ENCODE peak calls at places on chromosomes 11 and 22, in eight cellular contexts. One of them, this sample, is unnamed.

GRCh38 chr11:106399624-106400023 is 322.2 kb downstream of the AASDHPPT start:
- DNase-seq in CD8-positive, alpha-beta T cell: no peak
- DNase-seq in heart left ventricle: no peak
- DNase-seq in breast epithelium: no peak
- DNase-seq in H9: no peak
- DNase-seq in left ventricle myocardium inferior: no peak
- DNase-seq in brain microvascular endothelial cell: no peak
- DNase-seq in effector memory CD4-positive, alpha-beta T cell: no peak
- DNase-seq in this sample: no peak

GRCh38 chr11:1041936-1042608 is 5.6 kb upstream of the MUC6 start:
- DNase-seq in left ventricle myocardium inferior: peak; percentile 14
- DNase-seq in CD8-positive, alpha-beta T cell: no peak
- DNase-seq in breast epithelium: no peak
- DNase-seq in heart left ventricle: peak; percentile 51
- DNase-seq in brain microvascular endothelial cell: no peak
- DNase-seq in effector memory CD4-positive, alpha-beta T cell: no peak
- DNase-seq in H9: no peak
- DNase-seq in this sample: no peak

GRCh38 chr11:40328890-40329617 is 1130.4 kb downstream of the LRRC4C start:
- DNase-seq in left ventricle myocardium inferior: peak; percentile 15
- DNase-seq in breast epithelium: peak; percentile 59
- DNase-seq in H9: no peak
- DNase-seq in brain microvascular endothelial cell: peak; percentile 100
- DNase-seq in CD8-positive, alpha-beta T cell: no peak
- DNase-seq in heart left ventricle: no peak
- DNase-seq in effector memory CD4-positive, alpha-beta T cell: no peak
- DNase-seq in this sample: no peak

GRCh38 chr22:23856721-23857605 is 712 bp upstream of the SLC2A11 start:
- DNase-seq in left ventricle myocardium inferior: no peak
- DNase-seq in breast epithelium: peak; percentile 69
- DNase-seq in heart left ventricle: no peak
- DNase-seq in effector memory CD4-positive, alpha-beta T cell: peak; percentile 16
- DNase-seq in H9: peak; percentile 71
- DNase-seq in CD8-positive, alpha-beta T cell: no peak
- DNase-seq in brain microvascular endothelial cell: no peak
- DNase-seq in this sample: no peak

GRCh38 chr11:74443071-74443864 is 24.1 kb downstream of the KCNE3 start:
- DNase-seq in brain microvascular endothelial cell: peak; percentile 14
- DNase-seq in CD8-positive, alpha-beta T cell: no peak
- DNase-seq in effector memory CD4-positive, alpha-beta T cell: no peak
- DNase-seq in H9: no peak
- DNase-seq in breast epithelium: peak; percentile 59
- DNase-seq in heart left ventricle: no peak
- DNase-seq in left ventricle myocardium inferior: no peak
- DNase-seq in this sample: no peak

GRCh38 chr11:62033191-62034044 is 66.0 kb upstream of the FTH1 start:
- DNase-seq in H9: no peak
- DNase-seq in breast epithelium: no peak
- DNase-seq in left ventricle myocardium inferior: no peak
- DNase-seq in effector memory CD4-positive, alpha-beta T cell: no peak
- DNase-seq in CD8-positive, alpha-beta T cell: peak; percentile 29
- DNase-seq in heart left ventricle: no peak
- DNase-seq in brain microvascular endothelial cell: no peak
- DNase-seq in this sample: no peak

GRCh38 chr11:126282742-126283591 is at the start of gene TIRAP:
- DNase-seq in H9: peak; percentile 60
- DNase-seq in heart left ventricle: peak; percentile 88
- DNase-seq in breast epithelium: peak; percentile 73
- DNase-seq in CD8-positive, alpha-beta T cell: peak; percentile 63
- DNase-seq in brain microvascular endothelial cell: peak; percentile 19
- DNase-seq in effector memory CD4-positive, alpha-beta T cell: peak; percentile 50
- DNase-seq in left ventricle myocardium inferior: peak; percentile 79
- DNase-seq in this sample: peak; percentile 67

GRCh38 chr11:11622772-11623531 is 1.1 kb upstream of the GALNT18 start:
- DNase-seq in CD8-positive, alpha-beta T cell: no peak
- DNase-seq in breast epithelium: no peak
- DNase-seq in H9: no peak
- DNase-seq in left ventricle myocardium inferior: no peak
- DNase-seq in brain microvascular endothelial cell: no peak
- DNase-seq in effector memory CD4-positive, alpha-beta T cell: no peak
- DNase-seq in heart left ventricle: no peak
- DNase-seq in this sample: no peak

GRCh38 chr11:119376197-119376847 is 5.2 kb downstream of the USP2 start:
- DNase-seq in heart left ventricle: no peak
- DNase-seq in brain microvascular endothelial cell: no peak
- DNase-seq in breast epithelium: peak; percentile 78
- DNase-seq in H9: no peak
- DNase-seq in effector memory CD4-positive, alpha-beta T cell: no peak
- DNase-seq in CD8-positive, alpha-beta T cell: no peak
- DNase-seq in left ventricle myocardium inferior: peak; percentile 62
- DNase-seq in this sample: peak; percentile 93

GRCh38 chr11:134474942-134475341 is 62.9 kb upstream of the B3GAT1 start:
- DNase-seq in breast epithelium: no peak
- DNase-seq in left ventricle myocardium inferior: no peak
- DNase-seq in effector memory CD4-positive, alpha-beta T cell: no peak
- DNase-seq in H9: peak; percentile 15
- DNase-seq in CD8-positive, alpha-beta T cell: no peak
- DNase-seq in heart left ventricle: no peak
- DNase-seq in brain microvascular endothelial cell: no peak
- DNase-seq in this sample: no peak

GRCh38 chr11:17563248-17563647 is 16.2 kb downstream of the OTOG start:
- DNase-seq in brain microvascular endothelial cell: no peak
- DNase-seq in heart left ventricle: no peak
- DNase-seq in CD8-positive, alpha-beta T cell: no peak
- DNase-seq in H9: peak; percentile 56
- DNase-seq in breast epithelium: peak; percentile 48
- DNase-seq in effector memory CD4-positive, alpha-beta T cell: no peak
- DNase-seq in left ventricle myocardium inferior: no peak
- DNase-seq in this sample: no peak

GRCh38 chr22:28029201-28029948 is 110.3 kb upstream of the PITPNB start:
- DNase-seq in breast epithelium: peak; percentile 79
- DNase-seq in heart left ventricle: peak; percentile 64
- DNase-seq in effector memory CD4-positive, alpha-beta T cell: no peak
- DNase-seq in H9: no peak
- DNase-seq in CD8-positive, alpha-beta T cell: no peak
- DNase-seq in left ventricle myocardium inferior: peak; percentile 45
- DNase-seq in brain microvascular endothelial cell: peak; percentile 27
- DNase-seq in this sample: no peak

GRCh38 chr11:108854366-108854765 is 189.5 kb downstream of the DDX10 start:
- DNase-seq in breast epithelium: no peak
- DNase-seq in CD8-positive, alpha-beta T cell: no peak
- DNase-seq in H9: no peak
- DNase-seq in heart left ventricle: no peak
- DNase-seq in effector memory CD4-positive, alpha-beta T cell: no peak
- DNase-seq in left ventricle myocardium inferior: no peak
- DNase-seq in brain microvascular endothelial cell: no peak
- DNase-seq in this sample: no peak

GRCh38 chr22:22037229-22037628 is 54.6 kb upstream of the TOP3B start:
- DNase-seq in H9: no peak
- DNase-seq in heart left ventricle: no peak
- DNase-seq in breast epithelium: no peak
- DNase-seq in CD8-positive, alpha-beta T cell: no peak
- DNase-seq in left ventricle myocardium inferior: no peak
- DNase-seq in effector memory CD4-positive, alpha-beta T cell: no peak
- DNase-seq in brain microvascular endothelial cell: no peak
- DNase-seq in this sample: no peak

GRCh38 chr11:106925245-106925644 is 93.0 kb downstream of the GUCY1A2 start:
- DNase-seq in brain microvascular endothelial cell: no peak
- DNase-seq in H9: no peak
- DNase-seq in left ventricle myocardium inferior: no peak
- DNase-seq in effector memory CD4-positive, alpha-beta T cell: no peak
- DNase-seq in breast epithelium: no peak
- DNase-seq in CD8-positive, alpha-beta T cell: no peak
- DNase-seq in heart left ventricle: no peak
- DNase-seq in this sample: no peak

GRCh38 chr11:26947379-26947844 is 46.5 kb upstream of the FIBIN start:
- DNase-seq in brain microvascular endothelial cell: peak; percentile 99
- DNase-seq in heart left ventricle: no peak
- DNase-seq in left ventricle myocardium inferior: no peak
- DNase-seq in CD8-positive, alpha-beta T cell: no peak
- DNase-seq in effector memory CD4-positive, alpha-beta T cell: no peak
- DNase-seq in H9: no peak
- DNase-seq in breast epithelium: no peak
- DNase-seq in this sample: no peak

GRCh38 chr11:62593434-62594044 is 2.2 kb upstream of the TUT1 start:
- DNase-seq in left ventricle myocardium inferior: peak; percentile 79
- DNase-seq in brain microvascular endothelial cell: peak; percentile 70
- DNase-seq in effector memory CD4-positive, alpha-beta T cell: peak; percentile 68
- DNase-seq in heart left ventricle: peak; percentile 87
- DNase-seq in breast epithelium: no peak
- DNase-seq in H9: peak; percentile 85
- DNase-seq in CD8-positive, alpha-beta T cell: peak; percentile 78
- DNase-seq in this sample: peak; percentile 62

GRCh38 chr11:1773131-1773510 is 9.4 kb upstream of the CTSD start:
- DNase-seq in H9: no peak
- DNase-seq in heart left ventricle: no peak
- DNase-seq in brain microvascular endothelial cell: no peak
- DNase-seq in left ventricle myocardium inferior: no peak
- DNase-seq in effector memory CD4-positive, alpha-beta T cell: no peak
- DNase-seq in breast epithelium: no peak
- DNase-seq in CD8-positive, alpha-beta T cell: no peak
- DNase-seq in this sample: no peak

GRCh38 chr11:35629914-35630313 is 11.7 kb downstream of the FJX1 start:
- DNase-seq in left ventricle myocardium inferior: no peak
- DNase-seq in CD8-positive, alpha-beta T cell: no peak
- DNase-seq in effector memory CD4-positive, alpha-beta T cell: no peak
- DNase-seq in breast epithelium: no peak
- DNase-seq in H9: no peak
- DNase-seq in heart left ventricle: no peak
- DNase-seq in brain microvascular endothelial cell: peak; percentile 99
- DNase-seq in this sample: no peak

GRCh38 chr11:32316232-32316631 is 119.1 kb downstream of the WT1 start:
- DNase-seq in brain microvascular endothelial cell: no peak
- DNase-seq in breast epithelium: no peak
- DNase-seq in effector memory CD4-positive, alpha-beta T cell: no peak
- DNase-seq in heart left ventricle: no peak
- DNase-seq in left ventricle myocardium inferior: no peak
- DNase-seq in H9: no peak
- DNase-seq in CD8-positive, alpha-beta T cell: no peak
- DNase-seq in this sample: no peak

GRCh38 chr11:74466916-74467885 is at the start of gene KCNE3:
- DNase-seq in left ventricle myocardium inferior: peak; percentile 69
- DNase-seq in CD8-positive, alpha-beta T cell: no peak
- DNase-seq in brain microvascular endothelial cell: no peak
- DNase-seq in breast epithelium: no peak
- DNase-seq in H9: peak; percentile 63
- DNase-seq in heart left ventricle: peak; percentile 84
- DNase-seq in effector memory CD4-positive, alpha-beta T cell: no peak
- DNase-seq in this sample: no peak

GRCh38 chr11:12876340-12876739 is 132.8 kb upstream of the RASSF10 start:
- DNase-seq in H9: no peak
- DNase-seq in breast epithelium: no peak
- DNase-seq in CD8-positive, alpha-beta T cell: no peak
- DNase-seq in left ventricle myocardium inferior: no peak
- DNase-seq in effector memory CD4-positive, alpha-beta T cell: no peak
- DNase-seq in heart left ventricle: no peak
- DNase-seq in brain microvascular endothelial cell: no peak
- DNase-seq in this sample: no peak

GRCh38 chr11:96384156-96384555 is 5.6 kb downstream of the CCDC82 start:
- DNase-seq in heart left ventricle: no peak
- DNase-seq in effector memory CD4-positive, alpha-beta T cell: no peak
- DNase-seq in brain microvascular endothelial cell: no peak
- DNase-seq in H9: no peak
- DNase-seq in left ventricle myocardium inferior: no peak
- DNase-seq in CD8-positive, alpha-beta T cell: no peak
- DNase-seq in breast epithelium: no peak
- DNase-seq in this sample: no peak

GRCh38 chr11:65617990-65618751 is 2.6 kb downstream of the PCNX3 start:
- DNase-seq in heart left ventricle: no peak
- DNase-seq in left ventricle myocardium inferior: no peak
- DNase-seq in CD8-positive, alpha-beta T cell: no peak
- DNase-seq in H9: no peak
- DNase-seq in breast epithelium: no peak
- DNase-seq in effector memory CD4-positive, alpha-beta T cell: no peak
- DNase-seq in brain microvascular endothelial cell: no peak
- DNase-seq in this sample: no peak

GRCh38 chr11:65620666-65621065 is 5.1 kb downstream of the PCNX3 start:
- DNase-seq in effector memory CD4-positive, alpha-beta T cell: no peak
- DNase-seq in left ventricle myocardium inferior: no peak
- DNase-seq in heart left ventricle: no peak
- DNase-seq in breast epithelium: no peak
- DNase-seq in CD8-positive, alpha-beta T cell: no peak
- DNase-seq in brain microvascular endothelial cell: no peak
- DNase-seq in H9: no peak
- DNase-seq in this sample: no peak

GRCh38 chr11:65618763-65619162 is 3.2 kb downstream of the PCNX3 start:
- DNase-seq in left ventricle myocardium inferior: no peak
- DNase-seq in H9: no peak
- DNase-seq in breast epithelium: no peak
- DNase-seq in heart left ventricle: no peak
- DNase-seq in effector memory CD4-positive, alpha-beta T cell: no peak
- DNase-seq in CD8-positive, alpha-beta T cell: no peak
- DNase-seq in brain microvascular endothelial cell: no peak
- DNase-seq in this sample: no peak

GRCh38 chr11:65621460-65621859 is 5.9 kb downstream of the PCNX3 start:
- DNase-seq in brain microvascular endothelial cell: no peak
- DNase-seq in effector memory CD4-positive, alpha-beta T cell: no peak
- DNase-seq in CD8-positive, alpha-beta T cell: no peak
- DNase-seq in H9: no peak
- DNase-seq in left ventricle myocardium inferior: no peak
- DNase-seq in heart left ventricle: no peak
- DNase-seq in breast epithelium: no peak
- DNase-seq in this sample: no peak

GRCh38 chr11:65619281-65619928 is 3.8 kb downstream of the PCNX3 start:
- DNase-seq in effector memory CD4-positive, alpha-beta T cell: no peak
- DNase-seq in heart left ventricle: no peak
- DNase-seq in H9: no peak
- DNase-seq in breast epithelium: no peak
- DNase-seq in CD8-positive, alpha-beta T cell: no peak
- DNase-seq in brain microvascular endothelial cell: no peak
- DNase-seq in left ventricle myocardium inferior: no peak
- DNase-seq in this sample: no peak
- H3K27ac ChIP-seq in effector memory CD4-positive, alpha-beta T cell: no peak overlapping the region
- H3K27ac ChIP-seq in heart left ventricle: no peak overlapping the region
- H3K27ac ChIP-seq in H9: no peak overlapping the region
- H3K27ac ChIP-seq in breast epithelium: no peak overlapping the region
- H3K27ac ChIP-seq in CD8-positive, alpha-beta T cell: no peak overlapping the region
- H3K27ac ChIP-seq in brain microvascular endothelial cell: no peak overlapping the region
- H3K27ac ChIP-seq in left ventricle myocardium inferior: no peak overlapping the region
- H3K27ac ChIP-seq in this sample: no peak overlapping the region

GRCh38 chr11:110298298-110298765 is 1.9 kb upstream of the RDX start:
- DNase-seq in breast epithelium: no peak
- DNase-seq in left ventricle myocardium inferior: no peak
- DNase-seq in effector memory CD4-positive, alpha-beta T cell: no peak
- DNase-seq in H9: no peak
- DNase-seq in CD8-positive, alpha-beta T cell: no peak
- DNase-seq in heart left ventricle: no peak
- DNase-seq in brain microvascular endothelial cell: peak; percentile 17
- DNase-seq in this sample: no peak
- H3K27ac ChIP-seq in breast epithelium: no peak overlapping the region
- H3K27ac ChIP-seq in left ventricle myocardium inferior: no peak overlapping the region
- H3K27ac ChIP-seq in effector memory CD4-positive, alpha-beta T cell: no peak overlapping the region
- H3K27ac ChIP-seq in H9: no peak overlapping the region
- H3K27ac ChIP-seq in CD8-positive, alpha-beta T cell: no peak overlapping the region
- H3K27ac ChIP-seq in heart left ventricle: no peak overlapping the region
- H3K27ac ChIP-seq in brain microvascular endothelial cell: no peak overlapping the region
- H3K27ac ChIP-seq in this sample: no peak overlapping the region

GRCh38 chr11:69615545-69616278 is 25.2 kb upstream of the CCND1 start:
- DNase-seq in left ventricle myocardium inferior: no peak
- DNase-seq in breast epithelium: no peak
- DNase-seq in H9: no peak
- DNase-seq in effector memory CD4-positive, alpha-beta T cell: no peak
- DNase-seq in CD8-positive, alpha-beta T cell: no peak
- DNase-seq in brain microvascular endothelial cell: no peak
- DNase-seq in heart left ventricle: no peak
- DNase-seq in this sample: no peak
- H3K27ac ChIP-seq in left ventricle myocardium inferior: no peak overlapping the region
- H3K27ac ChIP-seq in breast epithelium: no peak overlapping the region
- H3K27ac ChIP-seq in H9: no peak overlapping the region
- H3K27ac ChIP-seq in effector memory CD4-positive, alpha-beta T cell: no peak overlapping the region
- H3K27ac ChIP-seq in CD8-positive, alpha-beta T cell: no peak overlapping the region
- H3K27ac ChIP-seq in brain microvascular endothelial cell: no peak overlapping the region
- H3K27ac ChIP-seq in heart left ventricle: no peak overlapping the region
- H3K27ac ChIP-seq in this sample: no peak overlapping the region

GRCh38 chr11:45617886-45618601 is 47.4 kb downstream of the CHST1 start:
- DNase-seq in left ventricle myocardium inferior: no peak
- DNase-seq in breast epithelium: no peak
- DNase-seq in brain microvascular endothelial cell: no peak
- DNase-seq in CD8-positive, alpha-beta T cell: no peak
- DNase-seq in H9: no peak
- DNase-seq in effector memory CD4-positive, alpha-beta T cell: no peak
- DNase-seq in heart left ventricle: no peak
- DNase-seq in this sample: no peak
- H3K27ac ChIP-seq in left ventricle myocardium inferior: no peak overlapping the region
- H3K27ac ChIP-seq in breast epithelium: no peak overlapping the region
- H3K27ac ChIP-seq in brain microvascular endothelial cell: no peak overlapping the region
- H3K27ac ChIP-seq in CD8-positive, alpha-beta T cell: no peak overlapping the region
- H3K27ac ChIP-seq in H9: no peak overlapping the region
- H3K27ac ChIP-seq in effector memory CD4-positive, alpha-beta T cell: no peak overlapping the region
- H3K27ac ChIP-seq in heart left ventricle: no peak overlapping the region
- H3K27ac ChIP-seq in this sample: no peak overlapping the region